ENCODE peak calls at places on chromosomes 12 and 14, in nine cellular contexts. K is brain microvascular endothelial cell, J is colonic mucosa, I is hepatocyte, G is coronary artery, R is OCI-LY7, P is foreskin fibroblast, A is uterus, N is choroid plexus epithelial cell. E is an unnamed sample.

GRCh38 chr12:50929831-50930230 is 22.5 kb upstream of the HIGD1C start:
- DNase-seq in K (no peak), J (no peak), I (no peak), G (no peak), R (no peak), P (no peak), A (no peak), N (no peak), E (no peak)

GRCh38 chr12:4762773-4763172 is 42.6 kb downstream of the GALNT8 start:
- DNase-seq in K (no peak), J (no peak), I (no peak), G (no peak), R (peak; percentile 28), P (no peak), A (no peak), N (no peak), E (no peak)

GRCh38 chr12:6540181-6540877 is 6.0 kb downstream of the GAPDH start:
- DNase-seq in K (peak; percentile 82), J (peak; percentile 99), I (peak; percentile 93), G (peak; percentile 97), R (peak; percentile 83), P (peak; percentile 97), A (peak; percentile 92), N (peak; percentile 90), E (peak; percentile 69)

GRCh38 chr14:74649167-74649566 is 37.1 kb upstream of the LTBP2 start:
- DNase-seq in K (no peak), J (no peak), I (no peak), G (no peak), R (no peak), P (peak; percentile 34), A (no peak), N (no peak), E (no peak)

GRCh38 chr12:78949532-78949931 is 85.0 kb downstream of the SYT1 start:
- DNase-seq in K (no peak), J (no peak), I (no peak), G (no peak), R (no peak), P (no peak), A (no peak), N (no peak), E (no peak)

GRCh38 chr12:64124511-64125197 is 97.4 kb downstream of the KICS2 start:
- DNase-seq in K (peak; percentile 5), J (no peak), I (no peak), G (no peak), R (no peak), P (no peak), A (no peak), N (peak; percentile 72), E (no peak)

GRCh38 chr12:115064296-115064695 is 380.3 kb upstream of the TBX3 start:
- DNase-seq in K (no peak), J (no peak), I (no peak), G (no peak), R (no peak), P (no peak), A (no peak), N (no peak), E (no peak)

GRCh38 chr12:122235741-122236140 is 9.9 kb upstream of the DIABLO start:
- DNase-seq in K (no peak), J (no peak), I (no peak), G (no peak), R (no peak), P (no peak), A (no peak), N (no peak), E (no peak)

GRCh38 chr12:104083769-104084475 is 19.6 kb downstream of the HCFC2 start:
- DNase-seq in K (no peak), J (no peak), I (no peak), G (no peak), R (no peak), P (no peak), A (no peak), N (no peak), E (peak; percentile 30)

GRCh38 chr14:98163285-98163741 is 1108.7 kb downstream of the BCL11B start:
- DNase-seq in K (no peak), J (no peak), I (no peak), G (no peak), R (no peak), P (no peak), A (no peak), N (no peak), E (no peak)

DNA sequence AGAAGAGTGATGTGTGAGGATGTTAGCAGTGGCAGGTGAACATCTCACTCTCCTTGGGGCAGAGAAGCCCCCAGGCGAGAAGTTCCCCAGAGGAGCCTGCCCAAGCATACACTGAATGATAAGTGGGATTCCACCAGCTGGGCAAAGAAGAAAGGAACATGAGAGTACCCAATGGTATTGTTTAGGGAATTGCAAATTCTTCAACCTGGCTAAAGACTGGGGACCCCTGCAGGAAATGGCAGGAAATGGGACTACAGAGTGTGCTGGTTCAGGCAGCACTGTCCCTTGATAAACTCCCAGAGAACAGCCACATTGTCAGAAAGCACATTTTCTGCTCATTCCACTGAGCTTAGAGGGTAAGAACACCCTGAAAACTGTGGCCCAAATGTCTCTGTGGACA is 121.3 kb downstream of the RPS29 start:
- DNase-seq in K (no peak), J (no peak), I (no peak), G (no peak), R (peak; percentile 3), P (peak; percentile 3), A (no peak), N (peak; percentile 3), E (no peak)
- TF ChIP-seq CTCF in K (peak; percentile 48), J (no peak), I (no peak), G (no peak), R (peak; percentile 38), P (no peak), A (no peak), N (peak; percentile 43), E (peak; percentile 17)

GRCh38 chr12:1318327-1319031 is 275.9 kb downstream of the FBXL14 start:
- DNase-seq in K (peak; percentile 2), J (peak; percentile 20), I (peak; percentile 28), G (no peak), R (peak; percentile 44), P (peak; percentile 52), A (no peak), N (peak; percentile 61), E (no peak)
- H3K4me3 ChIP-seq in K (no peak overlapping the region), J (no peak overlapping the region), I (no peak overlapping the region), G (peak overlapping the region; percentile 4), R (no peak overlapping the region), P (peak overlapping the region; percentile 34), A (no peak overlapping the region), N (no peak overlapping the region), E (no peak overlapping the region)

GRCh38 chr14:23916038-23916437 is 37.5 kb upstream of the DHRS4 start:
- DNase-seq in K (no peak), J (no peak), I (no peak), G (no peak), R (no peak), P (peak; percentile 19), A (no peak), N (no peak), E (no peak)

GRCh38 chr14:23916446-23916845 is 37.1 kb upstream of the DHRS4 start:
- DNase-seq in K (no peak), J (no peak), I (no peak), G (no peak), R (no peak), P (no peak), A (no peak), N (no peak), E (no peak)

GRCh38 chr14:23915559-23915958 is 38.0 kb upstream of the DHRS4 start:
- DNase-seq in K (no peak), J (no peak), I (no peak), G (no peak), R (no peak), P (no peak), A (no peak), N (no peak), E (no peak)

GRCh38 chr14:23910081-23910875 is 43.3 kb upstream of the DHRS4 start:
- DNase-seq in K (peak; percentile 49), J (peak; percentile 64), I (peak; percentile 68), G (no peak), R (peak; percentile 19), P (peak; percentile 78), A (no peak), N (peak; percentile 78), E (no peak)

DNA sequence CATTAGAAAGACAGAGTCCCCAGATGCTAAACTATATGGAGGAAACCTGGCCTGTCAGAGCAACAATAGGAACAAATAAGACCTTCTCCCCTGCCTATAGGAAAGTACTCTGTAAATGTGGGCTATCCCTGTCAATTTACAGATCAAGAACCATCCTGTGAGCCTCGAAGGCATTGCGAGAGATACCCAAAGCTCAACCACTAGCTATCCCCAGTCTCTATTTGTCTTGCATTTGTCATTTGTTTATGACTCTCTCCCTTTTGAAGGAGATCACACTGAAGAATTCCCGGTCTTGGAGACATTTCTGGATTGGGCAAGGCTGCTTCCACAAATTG is 42.7 kb upstream of the DHRS4 start:
- DNase-seq in K (no peak), J (no peak), I (no peak), G (no peak), R (no peak), P (no peak), A (no peak), N (no peak), E (no peak)
- TF ChIP-seq CTCF in K (no peak), J (no peak), I (no peak), G (no peak), R (peak; percentile 20), P (no peak), A (no peak), N (no peak), E (no peak)

GRCh38 chr12:124683725-124684124 is 116.3 kb upstream of the NCOR2 start:
- DNase-seq in K (no peak), J (no peak), I (no peak), G (no peak), R (no peak), P (no peak), A (no peak), N (no peak), E (no peak)

GRCh38 chr12:124686001-124686884 is 118.8 kb upstream of the NCOR2 start:
- DNase-seq in K (peak; percentile 54), J (no peak), I (no peak), G (no peak), R (no peak), P (peak; percentile 72), A (peak; percentile 60), N (no peak), E (no peak)

GRCh38 chr12:124685689-124685993 is 118.2 kb upstream of the NCOR2 start:
- DNase-seq in K (no peak), J (no peak), I (no peak), G (no peak), R (no peak), P (no peak), A (no peak), N (no peak), E (no peak)

GRCh38 chr12:124684496-124684895 is 117.1 kb upstream of the NCOR2 start:
- DNase-seq in K (no peak), J (no peak), I (no peak), G (no peak), R (no peak), P (no peak), A (peak; percentile 56), N (no peak), E (no peak)

DNA sequence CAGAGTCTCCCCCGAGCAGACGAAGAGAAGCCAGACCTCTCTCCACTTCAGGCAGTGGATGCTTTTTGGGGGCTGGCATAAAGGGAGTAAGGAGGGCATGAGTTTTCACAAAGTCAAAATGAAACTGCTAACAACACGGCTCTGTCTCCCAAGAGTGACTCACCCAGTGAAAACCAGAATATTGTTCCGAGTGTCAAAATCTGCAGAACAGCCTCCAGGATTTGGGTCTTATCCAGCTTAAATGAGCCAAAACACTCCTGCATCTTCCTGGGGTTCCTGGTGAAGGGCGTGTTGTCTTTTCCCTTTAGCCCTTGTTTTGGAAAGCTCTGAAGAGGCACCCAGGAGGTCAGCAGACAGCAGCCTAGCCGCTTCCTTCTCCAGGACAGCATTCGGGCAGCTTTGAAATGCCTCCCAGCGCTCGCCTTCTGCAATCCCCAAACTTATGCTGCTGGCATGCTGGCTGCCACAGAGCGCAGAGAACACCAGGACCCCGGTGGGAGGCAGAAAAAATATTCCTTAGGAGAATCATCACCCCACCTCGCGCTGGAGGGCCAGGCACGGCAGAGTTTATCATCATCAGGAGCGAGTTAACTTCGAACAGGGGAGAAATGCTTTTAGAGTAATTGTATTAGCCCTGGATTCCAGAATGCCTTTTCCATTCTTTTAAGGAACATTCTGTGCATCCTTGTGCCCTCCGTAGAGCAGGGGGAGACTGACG is 117.7 kb upstream of the NCOR2 start:
- DNase-seq in K (peak; percentile 51), J (no peak), I (no peak), G (no peak), R (no peak), P (peak; percentile 82), A (peak; percentile 78), N (peak; percentile 72), E (no peak)
- H3K4me3 ChIP-seq in K (peak overlapping the region; percentile 33), J (no peak overlapping the region), I (no peak overlapping the region), G (peak overlapping the region; percentile 58), R (no peak overlapping the region), P (peak overlapping the region; percentile 45), A (peak overlapping the region; percentile 2), N (peak overlapping the region; percentile 11), E (no peak overlapping the region)

E was measured in GM06990.